ENCODE peak calls at places on chromosomes 13 and 19, in four cellular contexts. N, P, E and R are unnamed samples.
A peak's percentile ranks its signal among the peaks of the same experiment; 100 is the strongest.

GRCh38 chr19:30626567-30626966 is 254.4 kb downstream of the ZNF536 start:
- DNase-seq in N (no peak), P (no peak), E (no peak), R (no peak)

GRCh38 chr19:2634228-2634951 is 68.1 kb downstream of the GNG7 start:
- DNase-seq in N (no peak), P (no peak), E (no peak), R (no peak)

GRCh38 chr19:10699650-10700335 is 1.4 kb upstream of the QTRT1 start:
- DNase-seq in N (peak; percentile 54), P (peak; percentile 65), E (peak; percentile 74), R (peak; percentile 68)

GRCh38 chr13:114019367-114019766 is 45.5 kb upstream of the C13orf46 start:
- DNase-seq in N (no peak), P (peak; percentile 69), E (peak; percentile 60), R (no peak)

GRCh38 chr19:33621811-33622504 is at the start of gene CHST8:
- DNase-seq in N (no peak), P (peak; percentile 82), E (peak; percentile 74), R (no peak)

GRCh38 chr13:44346534-44346933 is 27.1 kb upstream of the SERP2 start:
- DNase-seq in N (no peak), P (no peak), E (no peak), R (no peak)

GRCh38 chr19:43799502-43800142 is 2.6 kb downstream of the LYPD5 start:
- DNase-seq in N (no peak), P (peak; percentile 76), E (no peak), R (peak; percentile 22)

GRCh38 chr13:81771948-81772347 is 1431.0 kb upstream of the SPRY2 start:
- DNase-seq in N (no peak), P (no peak), E (peak; percentile 92), R (no peak)

GRCh38 chr19:50967924-50968708 is 1.3 kb downstream of the KLK6 start:
- DNase-seq in N (no peak), P (peak; percentile 44), E (no peak), R (no peak)

GRCh38 chr13:76223999-76224398 is 587.9 kb downstream of the LMO7 start:
- DNase-seq in N (no peak), P (no peak), E (no peak), R (no peak)

GRCh38 chr19:18159810-18160209 is 6.8 kb downstream of the PIK3R2 start:
- DNase-seq in N (no peak), P (no peak), E (no peak), R (no peak)

GRCh38 chr19:36876993-36877938 is 26.6 kb downstream of the ZNF345 start:
- DNase-seq in N (no peak), P (no peak), E (peak; percentile 28), R (peak; percentile 14)

GRCh38 chr19:12293771-12294307 is 844 bp downstream of the ZNF44 start:
- DNase-seq in N (peak; percentile 46), P (peak; percentile 74), E (peak; percentile 94), R (peak; percentile 85)

GRCh38 chr13:59687028-59687427 is 476.7 kb downstream of the DIAPH3 start:
- DNase-seq in N (no peak), P (no peak), E (no peak), R (no peak)

GRCh38 chr13:23979361-23980159 is 82.3 kb upstream of the C1QTNF9B start:
- DNase-seq in N (peak; percentile 82), P (peak; percentile 67), E (peak; percentile 62), R (peak; percentile 85)

GRCh38 chr13:26558074-26558805 is 757 bp downstream of the WASF3 start:
- DNase-seq in N (peak; percentile 13), P (no peak), E (peak; percentile 44), R (peak; percentile 34)

GRCh38 chr19:28217064-28217463 is 995.9 kb downstream of the UQCRFS1 start:
- DNase-seq in N (no peak), P (peak; percentile 49), E (peak; percentile 75), R (no peak)

GRCh38 chr19:19420570-19421301 is 15.3 kb downstream of the GATAD2A start:
- DNase-seq in N (no peak), P (no peak), E (no peak), R (no peak)

GRCh38 chr13:66933994-66934393 is 296.1 kb downstream of the PCDH9 start:
- DNase-seq in N (peak; percentile 90), P (no peak), E (no peak), R (peak; percentile 38)

GRCh38 chr19:16327911-16328823 is 3.5 kb downstream of the KLF2 start:
- DNase-seq in N (peak; percentile 86), P (no peak), E (no peak), R (peak; percentile 92)

GRCh38 chr13:35729926-35730627 is 253.6 kb upstream of the MAB21L1 start:
- DNase-seq in N (no peak), P (no peak), E (no peak), R (no peak)

GRCh38 chr19:28864024-28864503 is 348.9 kb downstream of the UQCRFS1 start:
- DNase-seq in N (no peak), P (no peak), E (no peak), R (no peak)

GRCh38 chr13:101210774-101211173 is 205.5 kb downstream of the NALCN start:
- DNase-seq in N (no peak), P (no peak), E (no peak), R (no peak)

GRCh38 chr13:49620170-49620621 is 8.1 kb upstream of the ARL11 start:
- DNase-seq in N (no peak), P (no peak), E (no peak), R (no peak)

GRCh38 chr19:41098762-41099161 is 10.5 kb downstream of the CYP2A13 start:
- DNase-seq in N (no peak), P (no peak), E (no peak), R (no peak)

GRCh38 chr13:112619730-112620639 is 32.0 kb upstream of the TUBGCP3 start:
- DNase-seq in N (no peak), P (peak; percentile 91), E (peak; percentile 93), R (peak; percentile 56)

GRCh38 chr19:3450796-3451411 is 29.4 kb downstream of the SMIM24 start:
- DNase-seq in N (peak; percentile 100), P (no peak), E (no peak), R (peak; percentile 100)

GRCh38 chr13:102402292-102402691 is 444 bp upstream of the FGF14 start:
- DNase-seq in N (peak; percentile 39), P (peak; percentile 92), E (peak; percentile 96), R (peak; percentile 74)

GRCh38 chr19:35169226-35169995 is 14.9 kb downstream of the FXYD5 start:
- DNase-seq in N (no peak), P (peak; percentile 18), E (no peak), R (no peak)

GRCh38 chr13:92838786-92839185 is 387.8 kb upstream of the GPC6 start:
- DNase-seq in N (peak; percentile 94), P (no peak), E (no peak), R (peak; percentile 85)

GRCh38 chr19:1281895-1282287 is 3.8 kb upstream of the EFNA2 start:
- DNase-seq in N (no peak), P (no peak), E (no peak), R (no peak)
- H3K27ac ChIP-seq in N (no peak overlapping the region), P (no peak overlapping the region), E (no peak overlapping the region), R (no peak overlapping the region)

DNA sequence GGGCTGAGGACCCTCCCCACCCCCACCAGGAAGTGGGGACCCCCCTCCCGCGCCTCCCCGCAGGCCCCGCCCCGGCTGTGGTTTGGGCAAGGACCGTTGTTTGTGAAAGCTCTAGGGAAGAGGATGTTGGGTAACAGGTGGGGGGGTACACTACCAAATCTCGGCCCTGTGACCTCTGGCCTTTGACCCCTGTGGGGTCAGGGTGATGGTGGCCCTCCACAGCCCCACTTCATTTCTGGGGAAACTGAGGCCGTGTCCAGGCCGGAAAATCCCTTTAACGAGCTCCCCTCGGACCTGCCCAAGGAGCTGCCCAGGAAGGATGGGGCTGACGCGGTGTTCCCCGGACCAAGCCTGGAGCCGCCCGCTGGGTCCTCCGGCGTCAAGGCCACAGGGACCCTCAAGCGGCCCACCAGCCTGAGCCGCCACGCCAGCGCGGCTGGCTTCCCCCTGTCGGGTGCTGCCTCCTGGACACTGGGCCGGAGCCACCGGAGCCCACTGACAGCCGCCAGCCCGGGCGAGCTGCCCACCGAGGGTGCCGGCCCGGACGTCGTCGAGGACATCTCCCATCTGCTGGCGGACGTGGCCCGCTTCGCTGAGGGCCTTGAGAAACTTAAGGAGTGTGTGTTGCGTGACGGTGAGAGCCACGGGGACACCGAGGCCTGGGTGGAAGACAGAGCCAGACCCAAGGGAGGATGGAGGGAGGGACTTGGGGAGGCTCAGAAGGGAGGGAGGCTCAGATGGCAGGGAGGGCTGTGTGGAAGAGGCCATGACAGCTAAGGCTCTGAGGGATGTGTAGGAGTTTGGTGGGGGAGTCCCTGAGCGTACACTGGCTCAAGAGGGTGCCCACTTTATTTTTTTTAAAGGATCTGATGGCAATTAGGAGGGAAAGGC is 1.4 kb downstream of the ARHGAP45 start:
- DNase-seq in N (no peak), P (no peak), E (no peak), R (no peak)
- H2BK120ac ChIP-seq in N (no peak overlapping the region), P (no peak overlapping the region), E (no peak overlapping the region), R (no peak overlapping the region)

GRCh38 chr13:110234532-110234931 is 72.4 kb downstream of the COL4A1 start:
- DNase-seq in N (no peak), P (no peak), E (no peak), R (no peak)
- H3K27ac ChIP-seq in N (no peak overlapping the region), P (no peak overlapping the region), E (no peak overlapping the region), R (no peak overlapping the region)

DNA sequence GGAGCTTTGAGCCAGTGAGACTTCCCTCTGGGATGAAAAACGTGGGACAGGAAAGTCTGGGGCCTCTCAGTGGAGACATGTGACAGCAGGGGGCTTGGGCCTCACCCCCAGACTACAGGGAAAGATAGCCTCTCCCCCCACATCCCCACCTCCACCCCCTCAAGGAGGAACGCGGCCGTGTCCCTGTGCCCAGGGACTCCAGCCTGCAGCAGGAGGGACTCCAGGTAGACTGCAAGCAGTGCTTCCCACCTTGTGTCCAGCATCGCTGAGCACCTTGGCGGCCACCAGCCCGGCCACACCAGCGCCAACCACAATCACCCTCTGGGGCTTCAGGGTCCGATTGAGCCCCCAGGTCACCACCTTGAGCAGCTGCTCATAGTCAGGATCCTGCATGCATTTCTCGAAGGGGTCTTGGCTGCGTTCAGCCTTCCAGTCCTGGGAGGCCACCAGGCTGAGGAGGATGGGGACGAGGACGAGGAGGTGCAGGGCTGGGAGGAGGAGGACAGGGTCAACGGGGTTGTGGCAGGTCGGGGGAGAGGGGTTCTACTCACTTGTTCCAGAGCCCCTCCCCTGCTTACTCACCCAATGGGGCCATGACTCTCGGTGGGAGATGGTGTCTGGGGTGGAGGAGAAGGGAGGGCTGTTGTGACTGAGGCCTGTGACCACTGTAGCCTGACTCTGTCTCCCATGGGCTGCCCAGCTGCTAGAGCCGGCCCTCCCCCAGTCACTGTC is 955 bp downstream of the IL4I1 start:
- DNase-seq in N (no peak), P (no peak), E (no peak), R (no peak)
- H2BK120ac ChIP-seq in N (peak overlapping the region; percentile 23), P (no peak overlapping the region), E (no peak overlapping the region), R (no peak overlapping the region)

GRCh38 chr13:99312493-99312883 is 5.3 kb upstream of the GPR183 start:
- DNase-seq in N (peak; percentile 39), P (no peak), E (no peak), R (peak; percentile 86)

GRCh38 chr13:99311748-99312492 is 4.7 kb upstream of the GPR183 start:
- DNase-seq in N (no peak), P (no peak), E (no peak), R (no peak)

GRCh38 chr13:99308481-99309087 is 1.4 kb upstream of the GPR183 start:
- DNase-seq in N (peak; percentile 63), P (no peak), E (no peak), R (peak; percentile 86)

GRCh38 chr13:99311137-99311536 is 3.9 kb upstream of the GPR183 start:
- DNase-seq in N (peak; percentile 49), P (peak; percentile 35), E (peak; percentile 27), R (peak; percentile 65)

GRCh38 chr13:99310382-99311031 is 3.3 kb upstream of the GPR183 start:
- DNase-seq in N (peak; percentile 93), P (no peak), E (no peak), R (peak; percentile 94)
- H3K27ac ChIP-seq in N (no peak overlapping the region), P (no peak overlapping the region), E (no peak overlapping the region), R (no peak overlapping the region)